ENCODE peak calls at places on chromosomes 13 and 19, in seven cellular contexts. W, Z, R, U, Y, X and J are unnamed samples.

GRCh38 chr13:77563110-77563509 is 27.6 kb downstream of the SCEL start:
- DNase-seq in W (no peak), Z (no peak), R (peak; percentile 48), U (no peak), Y (peak; percentile 11), X (no peak), J (no peak)

GRCh38 chr13:85317781-85318180 is 481.4 kb downstream of the SLITRK6 start:
- DNase-seq in W (no peak), Z (no peak), R (no peak), U (no peak), Y (no peak), X (no peak), J (no peak)

GRCh38 chr13:46479286-46479685 is 73.7 kb upstream of the LRCH1 start:
- DNase-seq in W (no peak), Z (no peak), R (no peak), U (no peak), Y (no peak), X (no peak), J (no peak)

GRCh38 chr19:1654178-1654792 is 1.9 kb upstream of the TCF3 start:
- DNase-seq in W (no peak), Z (no peak), R (no peak), U (no peak), Y (no peak), X (no peak), J (no peak)

GRCh38 chr19:40759352-40759751 is 8.3 kb downstream of the SNRPA start:
- DNase-seq in W (no peak), Z (no peak), R (no peak), U (no peak), Y (no peak), X (no peak), J (no peak)

GRCh38 chr19:16226878-16227836 is 29.4 kb downstream of the AP1M1 start:
- DNase-seq in W (no peak), Z (no peak), R (no peak), U (no peak), Y (no peak), X (no peak), J (no peak)

GRCh38 chr19:10736189-10736588 is 18.3 kb downstream of the DNM2 start:
- DNase-seq in W (no peak), Z (no peak), R (no peak), U (no peak), Y (no peak), X (no peak), J (no peak)

GRCh38 chr13:99600318-99600717 is 99.0 kb downstream of the TM9SF2 start:
- DNase-seq in W (no peak), Z (no peak), R (no peak), U (no peak), Y (no peak), X (no peak), J (no peak)

GRCh38 chr19:10173527-10173926 is 21.2 kb downstream of the DNMT1 start:
- DNase-seq in W (no peak), Z (no peak), R (peak; percentile 26), U (no peak), Y (peak; percentile 26), X (no peak), J (no peak)

GRCh38 chr19:44548736-44549135 is 19.3 kb upstream of the CEACAM20 start:
- DNase-seq in W (no peak), Z (no peak), R (peak; percentile 19), U (no peak), Y (peak; percentile 34), X (no peak), J (no peak)

GRCh38 chr13:112781881-112782361 is 92.1 kb downstream of the ATP11A start:
- DNase-seq in W (no peak), Z (no peak), R (no peak), U (no peak), Y (no peak), X (no peak), J (no peak)

GRCh38 chr13:45315520-45316167 is 25.3 kb downstream of the TPT1 start:
- DNase-seq in W (no peak), Z (no peak), R (no peak), U (no peak), Y (no peak), X (no peak), J (no peak)

GRCh38 chr13:51811920-51812328 is 8.0 kb upstream of the DHRS12 start:
- DNase-seq in W (no peak), Z (no peak), R (peak; percentile 40), U (peak; percentile 46), Y (no peak), X (no peak), J (no peak)

GRCh38 chr19:29860492-29860891 is 48.7 kb downstream of the CCNE1 start:
- DNase-seq in W (no peak), Z (no peak), R (no peak), U (no peak), Y (no peak), X (no peak), J (no peak)

GRCh38 chr13:113452942-113453901 is at the start of gene ADPRHL1:
- DNase-seq in W (no peak), Z (no peak), R (no peak), U (no peak), Y (no peak), X (no peak), J (no peak)

GRCh38 chr19:13373599-13373998 is 132.7 kb downstream of the CACNA1A start:
- DNase-seq in W (no peak), Z (no peak), R (no peak), U (no peak), Y (no peak), X (no peak), J (no peak)

GRCh38 chr19:52871466-52871865 is 14.0 kb upstream of the ZNF468 start:
- DNase-seq in W (no peak), Z (no peak), R (no peak), U (no peak), Y (no peak), X (no peak), J (no peak)

GRCh38 chr19:8615813-8616596 is 5.5 kb upstream of the ADAMTS10 start:
- DNase-seq in W (no peak), Z (no peak), R (no peak), U (peak; percentile 63), Y (peak; percentile 73), X (peak; percentile 75), J (peak; percentile 32)

DNA sequence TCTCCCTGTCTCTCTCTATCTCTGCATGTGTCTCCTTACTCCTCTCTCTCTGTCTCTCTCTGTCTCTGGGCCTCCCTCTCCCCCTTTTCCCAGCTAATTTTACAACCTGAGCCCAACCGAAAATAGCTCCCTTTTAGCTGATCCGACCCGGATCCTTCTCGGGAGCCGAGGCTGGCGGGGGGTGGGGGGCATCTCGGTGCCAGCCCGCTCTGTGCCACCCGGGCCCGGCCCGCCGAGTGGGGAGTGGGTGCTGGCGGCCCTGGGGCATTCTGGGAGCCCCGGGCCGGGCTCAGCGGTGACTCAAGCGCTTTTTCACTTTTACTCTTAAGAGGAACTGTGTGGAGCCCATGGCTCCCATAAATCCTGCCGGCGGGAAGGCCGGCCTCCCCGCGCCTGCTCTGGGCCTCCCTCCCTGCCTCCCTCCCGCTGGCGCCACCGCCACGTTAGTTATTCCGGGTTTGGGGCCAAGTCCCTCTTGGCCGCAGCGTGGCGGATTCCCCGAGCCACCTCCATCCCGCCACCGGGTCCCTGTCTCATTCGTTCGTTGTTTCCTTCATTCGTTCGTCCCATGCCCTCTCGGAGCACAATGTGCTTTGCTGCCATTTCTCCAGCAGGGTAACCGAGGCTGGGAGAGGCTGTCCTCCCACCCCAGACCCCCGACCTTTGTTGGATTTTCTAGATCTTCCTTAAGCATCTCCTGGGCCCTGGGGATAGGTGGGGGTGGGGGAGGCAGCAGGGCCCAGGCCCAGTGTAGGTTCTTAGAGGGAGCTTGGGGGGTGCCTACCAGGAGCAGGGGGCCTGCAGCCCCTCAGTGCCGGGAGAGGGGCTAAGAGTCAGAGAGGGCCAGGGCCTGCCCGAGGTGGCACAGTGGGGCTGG is 3.2 kb downstream of the NFIC start:
- DNase-seq in W (no peak), Z (no peak), R (no peak), U (peak; percentile 73), Y (no peak), X (no peak), J (no peak)
- TF ChIP-seq CTCF in W (no peak), Z (no peak), R (no peak), U (no peak), Y (peak; percentile 36), X (peak; percentile 19), J (no peak)

DNA sequence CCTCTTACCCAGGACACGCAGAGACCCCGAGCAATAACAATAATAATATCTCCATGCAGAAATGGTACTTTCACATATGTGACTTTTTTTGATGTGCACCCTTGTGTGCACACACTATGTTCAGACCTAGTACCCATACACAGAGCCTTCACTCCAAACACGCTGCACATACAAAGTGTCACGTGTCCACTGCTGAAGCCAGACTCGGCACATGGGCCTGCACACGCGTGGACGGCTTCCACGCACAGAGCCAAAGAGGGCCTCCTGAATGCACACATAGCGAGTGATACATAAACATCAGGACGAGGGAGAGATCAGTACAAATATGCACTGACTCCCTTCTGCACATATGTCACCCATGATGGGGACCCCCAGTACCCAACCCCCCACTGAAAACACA is 41.9 kb upstream of the POU2F2 start:
- DNase-seq in W (no peak), Z (no peak), R (no peak), U (no peak), Y (no peak), X (no peak), J (no peak)
- TF ChIP-seq CTCF in W (no peak), Z (no peak), R (no peak), U (no peak), Y (no peak), X (no peak), J (no peak)

DNA sequence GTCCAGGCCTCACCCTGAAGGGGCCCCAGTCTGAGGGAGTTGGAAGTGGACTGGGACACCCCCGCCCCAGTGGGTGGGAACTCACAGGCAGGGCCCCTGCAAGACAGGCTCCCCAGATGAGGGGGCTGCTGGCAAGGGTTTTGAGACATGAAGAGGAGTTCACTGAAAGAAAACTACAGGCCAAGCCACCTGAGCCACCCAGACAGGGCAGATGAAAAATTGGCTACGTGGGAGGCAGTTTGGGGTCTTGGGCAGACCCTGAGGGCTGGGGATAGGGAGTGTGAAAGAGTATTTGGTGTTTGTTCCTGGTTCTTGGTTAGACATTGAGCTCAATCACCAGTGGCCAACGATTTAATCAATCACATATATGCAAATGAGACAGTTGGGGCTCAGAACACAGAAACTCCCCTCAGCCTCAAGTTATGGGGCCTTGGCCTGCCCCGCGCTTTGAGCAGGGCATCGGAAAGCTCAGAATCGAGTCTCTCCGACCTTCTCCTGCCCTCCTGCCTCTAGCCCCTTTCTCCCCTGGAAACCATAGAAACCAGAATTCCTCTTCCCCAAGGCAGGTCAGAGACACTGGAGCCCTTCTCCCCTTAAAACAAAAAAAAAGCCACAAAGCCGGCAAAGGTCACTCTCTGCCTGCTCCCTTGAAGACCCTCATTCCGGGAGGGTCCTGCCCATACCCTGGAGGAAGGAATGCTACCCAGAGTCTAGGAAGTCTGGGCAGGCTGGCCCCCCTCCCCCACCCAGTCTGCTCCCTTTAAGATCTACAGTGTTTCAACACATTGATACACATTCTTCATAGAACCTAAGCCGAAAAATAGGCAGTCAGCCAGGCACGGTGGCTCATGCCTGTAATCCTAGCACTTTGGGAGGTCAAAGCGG is 1.3 kb upstream of the ISYNA1 start:
- DNase-seq in W (no peak), Z (no peak), R (peak; percentile 71), U (no peak), Y (peak; percentile 68), X (no peak), J (no peak)
- TF ChIP-seq CTCF in W (no peak), Z (no peak), R (no peak), U (no peak), Y (peak; percentile 32), X (peak; percentile 49), J (no peak)

GRCh38 chr13:62014299-62014698 is 598.6 kb upstream of the PCDH20 start:
- DNase-seq in W (no peak), Z (peak; percentile 8), R (peak; percentile 19), U (no peak), Y (no peak), X (no peak), J (no peak)

GRCh38 chr13:62022369-62022768 is 606.7 kb upstream of the PCDH20 start:
- DNase-seq in W (no peak), Z (no peak), R (no peak), U (no peak), Y (no peak), X (no peak), J (no peak)

GRCh38 chr13:62019858-62020257 is 604.2 kb upstream of the PCDH20 start:
- DNase-seq in W (no peak), Z (no peak), R (no peak), U (no peak), Y (no peak), X (no peak), J (no peak)
- TF ChIP-seq CTCF in W (no peak), Z (no peak), R (no peak), U (no peak), Y (no peak), X (no peak), J (no peak)